ENCODE peak calls at places on chromosome 2, in four cellular contexts. P is HTR-8/SVneo, O is NCI-H1417, Y is NCI-H1694 treated with DMSO at 0.1 percent for 48 hours. A is an unnamed sample.

GRCh38 chr2:235187806-235188205 is 236.0 kb downstream of the SH3BP4 start:
- DNase-seq in Y (no peak), P (no peak), O (no peak), A (no peak)

GRCh38 chr2:47984041-47984440 is 77.7 kb upstream of the FBXO11 start:
- DNase-seq in P (no peak), O (no peak), Y (no peak), A (no peak)

GRCh38 chr2:156959481-156959880 is 298.0 kb upstream of the GALNT5 start:
- DNase-seq in P (no peak), Y (no peak), O (no peak), A (no peak)

GRCh38 chr2:212539145-212539880 is 711 bp upstream of the ERBB4 start:
- DNase-seq in P (peak; percentile 9), O (peak; percentile 66), Y (no peak), A (peak; percentile 84)

GRCh38 chr2:15947431-15947830 is 7.1 kb downstream of the MYCN start:
- DNase-seq in Y (no peak), P (no peak), O (no peak), A (no peak)

GRCh38 chr2:13114391-13114790 is 397.7 kb downstream of the TRIB2 start:
- DNase-seq in O (no peak), P (no peak), Y (no peak), A (no peak)

GRCh38 chr2:33340265-33340664 is 136.2 kb upstream of the RASGRP3 start:
- DNase-seq in P (no peak), O (no peak), Y (no peak), A (no peak)

GRCh38 chr2:230678451-230678850 is 34.2 kb upstream of the CAB39 start:
- DNase-seq in Y (no peak), O (no peak), P (no peak), A (peak; percentile 71)

GRCh38 chr2:50727940-50728339 is 304.0 kb downstream of the NRXN1 start:
- DNase-seq in O (peak; percentile 62), Y (peak; percentile 44), P (no peak), A (no peak)

GRCh38 chr2:217102941-217103340 is 243.1 kb upstream of the TNP1 start:
- DNase-seq in P (no peak), O (no peak), Y (no peak), A (no peak)

GRCh38 chr2:224638338-224638823 is 53.2 kb upstream of the CUL3 start:
- DNase-seq in O (peak; percentile 6), Y (no peak), P (no peak), A (no peak)

GRCh38 chr2:158319269-158319668 is 137.3 kb downstream of the CCDC148 start:
- DNase-seq in P (no peak), O (no peak), Y (no peak), A (no peak)

GRCh38 chr2:128369126-128369555 is 50.5 kb upstream of the HS6ST1 start:
- DNase-seq in Y (no peak), P (no peak), O (no peak), A (peak; percentile 47)

GRCh38 chr2:26438926-26439325 is 37.2 kb downstream of the DRC1 start:
- DNase-seq in P (no peak), Y (no peak), O (no peak), A (no peak)

GRCh38 chr2:118638453-118638852 is 209.0 kb downstream of the EN1 start:
- DNase-seq in Y (no peak), O (no peak), P (no peak), A (no peak)

GRCh38 chr2:64327510-64328414 is 126.2 kb upstream of the LGALSL start:
- DNase-seq in Y (no peak), P (peak; percentile 35), O (peak; percentile 90), A (no peak)

GRCh38 chr2:65576861-65577601 is 144.6 kb upstream of the SPRED2 start:
- DNase-seq in Y (no peak), P (peak; percentile 96), O (no peak), A (peak; percentile 92)

GRCh38 chr2:78541451-78542267 is 483.8 kb upstream of the REG3G start:
- DNase-seq in Y (no peak), P (no peak), O (peak; percentile 49), A (no peak)

GRCh38 chr2:8565399-8566154 is 116.3 kb upstream of the ID2 start:
- DNase-seq in P (no peak), Y (no peak), O (no peak), A (peak; percentile 34)

GRCh38 chr2:182858671-182859070 is 7.8 kb downstream of the FRZB start:
- DNase-seq in P (peak; percentile 40), Y (no peak), O (no peak), A (peak; percentile 65)

GRCh38 chr2:212052412-212053159 is 486.0 kb downstream of the ERBB4 start:
- DNase-seq in P (peak; percentile 5), O (no peak), Y (no peak), A (peak; percentile 87)

GRCh38 chr2:217918220-217919024 is 84.4 kb downstream of the TNS1 start:
- DNase-seq in O (peak; percentile 24), Y (no peak), P (no peak), A (peak; percentile 76)

GRCh38 chr2:21836766-21837543 is 713.2 kb downstream of the TDRD15 start:
- DNase-seq in O (no peak), Y (no peak), P (peak; percentile 15), A (no peak)

GRCh38 chr2:234632527-234633391 is 135.9 kb upstream of the ARL4C start:
- DNase-seq in P (no peak), Y (no peak), O (no peak), A (peak; percentile 53)

GRCh38 chr2:16184945-16185660 is 244.8 kb downstream of the MYCN start:
- DNase-seq in P (no peak), O (no peak), Y (no peak), A (no peak)

GRCh38 chr2:109063326-109063670 is 65.7 kb upstream of the SH3RF3 start:
- DNase-seq in O (peak; percentile 74), Y (peak; percentile 67), P (no peak), A (no peak)

GRCh38 chr2:161576421-161576820 is 47.8 kb upstream of the SLC4A10 start:
- DNase-seq in O (peak; percentile 0), Y (no peak), P (no peak), A (no peak)

GRCh38 chr2:11387100-11387390 is 42.6 kb upstream of the ROCK2 start:
- DNase-seq in P (no peak), O (no peak), Y (no peak), A (peak; percentile 68)

GRCh38 chr2:179861027-179861776 is at the start of gene ZNF385B:
- DNase-seq in Y (peak; percentile 3), P (peak; percentile 19), O (peak; percentile 78), A (peak; percentile 71)

GRCh38 chr2:223228871-223229270 is 176.9 kb downstream of the KCNE4 start:
- DNase-seq in O (no peak), Y (no peak), P (no peak), A (no peak)

GRCh38 chr2:152036611-152037469 is 62.0 kb downstream of the CACNB4 start:
- DNase-seq in Y (peak; percentile 73), O (peak; percentile 87), P (peak; percentile 71), A (peak; percentile 83)

GRCh38 chr2:69997296-69998184 is 36.1 kb upstream of the ASPRV1 start:
- DNase-seq in P (peak; percentile 76), Y (no peak), O (no peak), A (peak; percentile 82)

GRCh38 chr2:114545052-114545451 is 102.6 kb downstream of the DPP10 start:
- DNase-seq in P (no peak), Y (no peak), O (no peak), A (no peak)

GRCh38 chr2:108220191-108220590 is 19.6 kb upstream of the SULT1C3 start:
- DNase-seq in Y (no peak), O (no peak), P (no peak), A (no peak)

A was measured in osteoblast.